ENCODE peak calls at places on chromosomes 12 and 14, in five cellular contexts. B is K562, R is tibial artery, I is foreskin keratinocyte, Z is thoracic aorta. S is an unnamed sample. For H3K4me1, the result is how much of the 10 kb centered on the place peaks cover.

GRCh38 chr14:36767603-36768281 is 106.1 kb downstream of the PAX9 start:
- DNase-seq in Z (no peak), R (no peak), I (peak), B (peak), S (no peak)

GRCh38 chr12:53071591-53072551 is 7.3 kb downstream of the SPRYD3 start:
- DNase-seq in R (peak), I (no peak), Z (no peak), B (peak), S (peak)

GRCh38 chr12:19750116-19750644 is 310.9 kb downstream of the AEBP2 start:
- DNase-seq in B (no peak), R (no peak), I (no peak), Z (no peak), S (no peak)

GRCh38 chr12:91216871-91217270 is 34.3 kb upstream of the DCN start:
- DNase-seq in I (no peak), B (no peak), Z (no peak), R (no peak), S (no peak)

GRCh38 chr12:12804432-12804886 is 8.7 kb upstream of the DDX47 start:
- DNase-seq in R (no peak), I (peak), B (no peak), Z (no peak), S (no peak)

GRCh38 chr14:105447651-105448640 is 26.7 kb upstream of the CRIP2 start:
- DNase-seq in R (no peak), Z (no peak), I (no peak), B (no peak), S (no peak)

GRCh38 chr12:26688344-26688904 is 144.6 kb downstream of the ITPR2 start:
- DNase-seq in B (peak), I (no peak), R (no peak), Z (no peak), S (no peak)

GRCh38 chr14:96303981-96304380 is 48.0 kb downstream of the BDKRB1 start:
- DNase-seq in I (no peak), B (no peak), R (no peak), Z (no peak), S (no peak)

GRCh38 chr12:76083761-76084276 is 666 bp downstream of the NAP1L1 start:
- DNase-seq in R (peak), I (peak), Z (peak), B (peak), S (no peak)

GRCh38 chr12:12510141-12510540 is 52.5 kb downstream of the DUSP16 start:
- DNase-seq in I (peak), B (no peak), R (no peak), Z (no peak), S (no peak)

GRCh38 chr12:109130755-109131521 is 14.6 kb downstream of the ACACB start:
- DNase-seq in Z (no peak), I (no peak), R (peak), B (no peak), S (peak)

GRCh38 chr12:93990832-93991748 is 157.3 kb upstream of the PLXNC1 start:
- DNase-seq in I (no peak), Z (no peak), R (peak), B (peak), S (peak)

GRCh38 chr12:107251288-107251687 is 157.9 kb upstream of the CRY1 start:
- DNase-seq in I (no peak), B (no peak), R (no peak), Z (no peak), S (no peak)

GRCh38 chr14:91215381-91215780 is 29.1 kb downstream of the GPR68 start:
- DNase-seq in I (no peak), R (no peak), B (no peak), Z (no peak), S (no peak)

GRCh38 chr12:51403744-51404143 is 12.5 kb upstream of the GALNT6 start:
- DNase-seq in I (no peak), B (no peak), R (no peak), Z (no peak), S (no peak)

GRCh38 chr12:106861984-106862894 is 87.8 kb downstream of the RIC8B start:
- DNase-seq in I (peak), B (no peak), R (no peak), Z (no peak), S (no peak)

GRCh38 chr12:27539191-27539631 is 15.2 kb downstream of the PPFIBP1 start:
- DNase-seq in Z (no peak), R (no peak), I (no peak), B (no peak), S (no peak)

GRCh38 chr12:123660328-123660727 is 10.6 kb upstream of the TCTN2 start:
- DNase-seq in I (peak), R (no peak), B (no peak), Z (no peak), S (no peak)

GRCh38 chr12:78120866-78121590 is 290.3 kb downstream of the NAV3 start:
- DNase-seq in Z (no peak), B (no peak), I (no peak), R (no peak), S (no peak)

GRCh38 chr12:119311897-119312296 is 22.6 kb upstream of the CCDC60 start:
- DNase-seq in I (no peak), B (no peak), Z (no peak), R (no peak), S (no peak)

GRCh38 chr14:54447231-54447692 is 6.1 kb upstream of the CNIH1 start:
- DNase-seq in R (no peak), Z (no peak), B (no peak), I (no peak), S (no peak)

GRCh38 chr12:109731231-109731731 is 17.7 kb downstream of the FAM222A start:
- DNase-seq in B (no peak), Z (no peak), R (peak), I (no peak), S (no peak)

GRCh38 chr14:77799863-77800730 is at the start of gene ADCK1:
- DNase-seq in Z (peak), B (peak), I (peak), R (peak), S (peak)

GRCh38 chr12:95623554-95624170 is 72.4 kb upstream of the USP44 start:
- DNase-seq in R (peak), B (peak), I (no peak), Z (no peak), S (peak)

DNA sequence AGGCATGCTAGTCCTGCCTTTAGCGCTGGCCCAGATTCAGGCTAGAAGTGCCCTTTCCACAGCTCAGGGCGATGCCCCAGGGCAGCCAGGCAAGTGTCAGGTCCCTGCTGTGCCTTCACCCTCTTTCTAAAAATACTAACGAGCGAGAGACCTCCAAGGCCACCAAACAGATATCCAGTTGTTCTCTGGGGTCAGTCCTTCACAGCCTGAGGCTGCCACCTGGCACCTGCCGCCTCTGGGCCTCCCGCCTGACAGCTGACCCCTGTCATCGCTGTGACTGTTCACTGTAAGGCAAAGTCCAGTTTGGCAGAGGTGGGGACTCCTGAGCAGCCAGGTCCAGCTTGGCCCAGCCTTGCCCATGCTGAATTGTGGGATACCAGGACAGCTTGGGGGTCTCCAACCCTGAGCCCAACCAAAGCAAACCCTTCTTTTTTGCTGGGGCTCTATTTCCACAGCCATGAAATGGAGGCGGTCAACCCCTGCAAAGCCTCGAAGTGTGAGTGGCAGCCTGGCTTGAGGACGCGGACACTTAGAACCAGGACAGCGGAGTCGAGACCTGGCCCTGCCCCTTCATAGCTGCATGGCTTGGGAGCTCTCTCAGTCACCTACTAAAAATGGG is 79.9 kb downstream of the NINJ2 start:
- DNase-seq in B (no peak), Z (no peak), R (no peak), I (no peak), S (no peak)
- H3K4me1 ChIP-seq in B (under half), Z (under half), R (under half), I (under half), S (under half)

GRCh38 chr14:100648474-100649172 is 61.4 kb upstream of the BEGAIN start:
- DNase-seq in Z (no peak), I (no peak), B (no peak), R (no peak), S (no peak)
- H3K27ac ChIP-seq in Z (no peak), I (no peak), B (no peak), R (no peak), S (no peak)

DNA sequence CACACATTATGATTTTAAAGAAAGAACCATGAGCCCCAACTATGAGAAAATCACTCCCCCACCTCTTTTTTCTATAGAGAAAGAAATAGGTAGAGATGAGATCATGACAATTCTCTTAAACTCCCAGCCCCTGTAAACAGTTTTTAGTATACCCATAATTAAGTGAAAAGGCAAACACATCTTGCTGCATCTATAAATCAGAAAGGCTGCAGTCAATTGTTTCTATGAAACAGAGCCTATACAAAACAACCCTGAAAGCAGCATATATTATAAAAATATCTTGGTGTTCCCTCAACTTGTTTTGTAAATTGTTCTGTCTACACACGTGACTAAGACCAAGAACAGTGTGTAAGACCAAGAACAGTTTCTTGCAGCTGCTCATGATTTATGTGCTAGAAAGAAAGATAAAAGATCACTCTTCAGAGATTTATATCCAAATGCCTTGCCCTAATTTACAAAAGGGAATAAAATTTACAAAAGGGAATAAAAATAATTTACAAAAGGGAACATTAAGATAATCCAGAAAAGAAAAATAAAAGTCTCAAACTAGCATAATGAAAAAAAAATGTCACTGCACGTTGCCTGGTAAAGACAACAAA is 4.8 kb downstream of the KITLG start:
- DNase-seq in I (no peak), B (no peak), R (no peak), Z (no peak), S (no peak)
- H3K4me1 ChIP-seq in I (under half), B (under half), R (under half), Z (under half), S (half or more)

GRCh38 chr14:60327447-60328331 is 78.7 kb downstream of the PPM1A start:
- DNase-seq in R (no peak), I (no peak), Z (no peak), B (no peak), S (no peak)
- H3K27ac ChIP-seq in R (no peak), I (no peak), Z (no peak), B (no peak), S (no peak)

DNA sequence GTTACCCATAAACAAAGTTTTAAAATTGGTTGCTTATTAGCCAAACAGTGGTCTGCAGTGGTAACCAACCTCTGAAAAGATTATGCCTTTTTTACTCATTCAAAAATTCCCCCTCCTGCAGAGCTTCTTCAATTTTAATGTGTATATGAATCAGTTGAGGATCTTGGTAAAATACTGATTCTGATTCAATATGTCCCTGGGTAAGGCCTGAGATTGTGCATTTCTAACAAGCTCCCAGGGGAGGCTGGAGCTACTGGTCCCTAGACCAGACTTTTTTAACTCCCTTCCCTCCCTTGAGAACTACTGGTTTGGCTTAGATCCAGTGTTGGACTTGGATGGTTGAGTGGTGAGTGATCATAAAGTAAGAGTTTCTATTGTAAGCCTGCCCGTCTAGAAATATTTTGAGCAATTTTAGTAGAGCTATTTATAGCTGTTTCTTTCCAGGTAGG is 90.2 kb downstream of the FUT8 start:
- DNase-seq in Z (no peak), R (no peak), B (no peak), I (peak), S (no peak)
- H3K4me1 ChIP-seq in Z (under half), R (under half), B (under half), I (under half), S (under half)

DNA sequence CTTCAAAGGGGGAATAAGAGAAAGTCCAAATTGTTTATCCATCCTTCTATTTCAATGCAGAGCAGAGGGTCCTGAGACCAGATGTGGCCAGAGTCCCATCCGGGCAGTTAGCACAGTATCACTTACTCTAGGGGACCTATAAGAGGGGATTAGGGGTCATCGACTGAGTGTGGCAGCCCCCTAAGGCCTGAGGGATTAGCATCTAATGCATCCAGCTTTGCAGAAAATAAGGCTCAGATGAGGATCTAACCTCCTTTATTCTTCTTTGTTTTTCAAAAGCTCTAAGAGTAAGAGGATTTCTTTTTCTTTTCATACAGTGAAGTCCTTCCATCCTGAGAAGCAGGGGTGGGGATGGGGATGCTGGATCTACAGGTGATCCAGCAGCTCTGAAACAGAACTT is 43.5 kb downstream of the NEUROD4 start:
- DNase-seq in B (no peak), Z (no peak), I (no peak), R (no peak), S (no peak)
- H3K27ac ChIP-seq in B (no peak), Z (no peak), I (no peak), R (no peak), S (no peak)

DNA sequence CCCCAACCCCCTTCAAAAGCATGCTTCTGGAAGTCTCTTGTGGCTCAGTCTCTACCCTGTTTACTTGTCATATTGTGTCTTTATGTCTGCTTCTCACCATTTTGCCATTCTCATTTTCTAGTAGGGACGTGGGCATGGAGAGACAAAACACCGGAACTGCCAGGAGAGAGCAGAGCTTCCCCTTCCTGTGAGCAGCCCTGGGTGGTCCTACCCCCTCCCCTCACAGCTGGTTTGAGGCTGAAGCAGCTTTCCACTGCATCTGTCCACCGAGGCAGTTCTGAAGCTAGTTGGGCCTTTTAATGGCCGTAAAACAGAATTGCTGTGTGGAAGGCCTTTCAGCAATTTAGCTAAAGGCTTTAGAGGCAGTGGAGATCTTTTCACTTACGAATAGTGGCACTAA is 77.0 kb downstream of the PELI2 start:
- DNase-seq in I (no peak), B (no peak), Z (no peak), R (no peak), S (no peak)
- H3K4me1 ChIP-seq in I (under half), B (under half), Z (under half), R (under half), S (under half)

GRCh38 chr12:113152196-113152834 is 2.8 kb downstream of the CFAP73 start:
- DNase-seq in I (no peak), B (no peak), Z (no peak), R (no peak), S (no peak)

GRCh38 chr12:113151655-113152054 is 2.1 kb downstream of the CFAP73 start:
- DNase-seq in Z (no peak), R (no peak), I (no peak), B (no peak), S (no peak)

GRCh38 chr12:113154351-113154973 is 4.9 kb downstream of the CFAP73 start:
- DNase-seq in B (no peak), Z (no peak), I (no peak), R (no peak), S (no peak)

GRCh38 chr12:113155060-113155459 is 5.5 kb downstream of the CFAP73 start:
- DNase-seq in I (no peak), Z (no peak), B (no peak), R (no peak), S (no peak)

DNA sequence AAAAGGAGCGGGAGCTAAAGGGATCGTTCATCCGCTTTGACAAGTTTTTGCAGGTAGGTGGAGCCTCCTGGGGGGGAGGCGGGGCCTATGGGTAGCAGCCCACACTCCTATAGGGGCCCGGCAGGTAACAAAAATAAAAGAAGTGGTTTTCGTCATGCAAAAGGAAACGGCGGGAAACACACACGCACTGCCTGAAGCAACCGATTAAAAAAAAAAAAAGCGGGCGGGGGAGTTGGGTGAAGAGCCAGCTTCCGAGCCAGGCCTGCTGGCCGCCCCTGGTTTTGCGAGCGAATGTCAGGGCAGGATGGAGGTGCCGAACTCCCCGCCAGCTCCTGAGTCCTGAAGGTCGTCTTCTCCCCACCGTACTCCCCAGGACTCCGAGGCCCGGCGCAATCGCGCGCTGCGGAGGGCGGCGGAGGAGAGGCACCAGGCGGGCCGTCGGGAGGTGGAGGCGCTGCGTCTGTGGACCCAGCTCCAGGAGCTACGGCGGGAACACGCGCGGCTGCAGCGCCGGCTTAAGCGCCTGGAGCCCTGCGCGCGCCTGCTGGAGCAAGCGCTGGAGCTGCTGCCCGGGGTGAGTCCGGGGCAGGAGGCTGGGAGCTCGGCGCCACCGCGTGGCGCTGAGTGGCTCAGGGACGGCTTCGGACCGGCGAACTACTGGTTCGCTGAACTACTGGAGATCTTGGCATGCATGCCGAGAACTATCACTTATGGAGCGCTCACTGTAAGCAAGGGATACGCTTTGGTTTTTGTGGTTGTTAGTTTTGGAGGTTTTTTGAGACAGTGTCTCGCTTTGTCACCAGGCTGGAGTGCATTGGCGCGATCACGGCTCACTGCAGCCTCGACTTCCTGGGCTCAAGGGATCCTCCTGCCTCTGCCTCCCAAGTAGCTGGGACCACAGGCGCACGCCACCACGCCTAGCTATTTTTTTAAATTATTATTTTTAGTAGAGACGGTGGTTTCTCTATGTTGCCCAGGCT is 3.6 kb downstream of the CFAP73 start:
- DNase-seq in Z (no peak), R (peak), B (peak), I (peak), S (peak)
- H3K27ac ChIP-seq in Z (no peak), R (no peak), B (no peak), I (no peak), S (no peak)

GRCh38 chr14:103127861-103128598 is 4.8 kb downstream of the TNFAIP2 start:
- DNase-seq in I (no peak), R (no peak), B (no peak), Z (no peak), S (no peak)
- H3K4me1 ChIP-seq in I (under half), R (half or more), B (half or more), Z (under half), S (under half)